ENCODE peak calls at places on chromosomes 16 and 17, in eight cellular contexts. T is cardiac muscle cell; N is CD8-positive, alpha-beta memory T cell; J is heart left ventricle; Y is neural progenitor cell; H is osteoblast; Q is endodermal cell; F is GM12878. L is an unnamed sample. For H3K27me3, the result is how much of the 10 kb centered on the place peaks cover.

GRCh38 chr17:20315821-20316220 is 151.5 kb downstream of the LGALS9B start:
- DNase-seq in H (no peak), J (no peak), T (no peak), F (no peak), N (no peak), Y (no peak), Q (no peak), L (peak)

GRCh38 chr16:67198238-67198734 is 645 bp upstream of the ELMO3 start:
- DNase-seq in N (no peak), H (peak), J (no peak), Y (peak), F (no peak), Q (peak), T (peak), L (peak)

GRCh38 chr17:52306314-52306713 is 147.8 kb upstream of the CA10 start:
- DNase-seq in N (no peak), H (no peak), Q (no peak), J (no peak), Y (no peak), T (no peak), F (no peak), L (no peak)

GRCh38 chr16:87833548-87833947 is 35.8 kb downstream of the SLC7A5 start:
- DNase-seq in N (no peak), T (no peak), Q (no peak), J (no peak), F (no peak), H (no peak), Y (no peak), L (no peak)

GRCh38 chr16:48367443-48368049 is 17.7 kb downstream of the SIAH1 start:
- DNase-seq in F (no peak), Y (no peak), H (no peak), N (no peak), Q (no peak), J (no peak), T (no peak), L (no peak)

GRCh38 chr17:8436169-8436932 is 667 bp downstream of the NDEL1 start:
- DNase-seq in H (peak), T (peak), Y (peak), F (no peak), N (peak), J (peak), Q (peak), L (peak)

GRCh38 chr17:7769854-7770253 is 52.3 kb downstream of the DNAH2 start:
- DNase-seq in J (no peak), F (no peak), T (no peak), N (no peak), Q (no peak), H (no peak), Y (no peak), L (no peak)

GRCh38 chr17:57284984-57285646 is 28.8 kb downstream of the MSI2 start:
- DNase-seq in T (no peak), F (peak), J (no peak), Y (peak), N (no peak), Q (peak), H (no peak), L (peak)

GRCh38 chr17:37170881-37171460 is 204.8 kb upstream of the C17orf78 start:
- DNase-seq in F (no peak), Y (no peak), N (no peak), Q (no peak), J (no peak), H (no peak), T (no peak), L (peak)

GRCh38 chr17:67221062-67221998 is 23.7 kb downstream of the HELZ start:
- DNase-seq in F (no peak), T (peak), J (no peak), H (no peak), N (peak), Q (peak), Y (peak), L (peak)

GRCh38 chr17:57861000-57861736 is 11.3 kb upstream of the MRPS23 start:
- DNase-seq in J (peak), T (no peak), F (no peak), Q (peak), N (peak), Y (peak), H (peak), L (peak)

GRCh38 chr16:86200722-86201121 is 301.8 kb downstream of the IRF8 start:
- DNase-seq in Y (no peak), Q (peak), F (no peak), N (no peak), T (no peak), J (no peak), H (no peak), L (no peak)

GRCh38 chr16:11686713-11687112 is 18.5 kb downstream of the SNN start:
- DNase-seq in N (no peak), T (no peak), Q (no peak), H (no peak), F (no peak), J (no peak), Y (no peak), L (no peak)

GRCh38 chr17:49548506-49549310 is 27.0 kb upstream of the NXPH3 start:
- DNase-seq in Q (peak), Y (peak), H (peak), T (peak), F (no peak), N (no peak), J (no peak), L (peak)

GRCh38 chr16:55324491-55325447 is 766 bp downstream of the IRX6 start:
- DNase-seq in Y (peak), J (no peak), F (no peak), T (no peak), N (no peak), H (peak), Q (peak), L (peak)

GRCh38 chr17:42422958-42423712 is at the start of gene CAVIN1:
- DNase-seq in T (peak), F (no peak), N (no peak), Y (peak), Q (peak), H (peak), J (peak), L (peak)

GRCh38 chr16:31710880-31711279 is 162.7 kb upstream of the ZNF267 start:
- DNase-seq in Y (no peak), J (no peak), F (no peak), T (no peak), N (no peak), H (peak), Q (no peak), L (no peak)

GRCh38 chr16:82995927-82996441 is 369.2 kb downstream of the CDH13 start:
- DNase-seq in H (peak), N (no peak), Y (no peak), T (no peak), J (no peak), Q (no peak), F (no peak), L (no peak)

GRCh38 chr16:17519041-17519440 is 48.3 kb upstream of the XYLT1 start:
- DNase-seq in H (no peak), Y (no peak), J (no peak), N (no peak), Q (no peak), F (no peak), T (no peak), L (no peak)

GRCh38 chr16:11151156-11151904 is 104.7 kb downstream of the SOCS1 start:
- DNase-seq in Q (no peak), N (no peak), H (no peak), Y (no peak), J (no peak), T (no peak), F (no peak), L (no peak)

GRCh38 chr17:7707446-7707845 is 2.4 kb downstream of the EFNB3 start:
- DNase-seq in Y (peak), Q (peak), T (no peak), N (no peak), J (no peak), F (no peak), H (no peak), L (peak)

GRCh38 chr16:75618782-75619181 is 4.3 kb downstream of the ADAT1 start:
- DNase-seq in N (no peak), Q (no peak), H (no peak), J (no peak), Y (no peak), F (no peak), T (no peak), L (no peak)

GRCh38 chr17:6549384-6550036 is 6.8 kb downstream of the PITPNM3 start:
- DNase-seq in Y (no peak), N (no peak), Q (no peak), F (no peak), H (no peak), T (no peak), J (no peak), L (peak)

GRCh38 chr17:15432807-15433547 is 34.4 kb downstream of the CDRT4 start:
- DNase-seq in T (no peak), N (no peak), J (no peak), Y (no peak), H (peak), F (no peak), Q (peak), L (no peak)

GRCh38 chr17:42132941-42133340 is 10.3 kb downstream of the HSPB9 start:
- DNase-seq in Q (no peak), T (no peak), N (no peak), Y (no peak), H (peak), J (peak), F (no peak), L (no peak)

GRCh38 chr17:45976755-45977505 is 22.1 kb upstream of the STH start:
- DNase-seq in Q (peak), H (peak), F (no peak), N (no peak), T (peak), Y (no peak), J (no peak), L (no peak)

GRCh38 chr16:70788668-70789161 is 12.2 kb downstream of the VAC14 start:
- DNase-seq in J (no peak), F (no peak), Q (no peak), T (no peak), N (no peak), H (peak), Y (no peak), L (no peak)

DNA sequence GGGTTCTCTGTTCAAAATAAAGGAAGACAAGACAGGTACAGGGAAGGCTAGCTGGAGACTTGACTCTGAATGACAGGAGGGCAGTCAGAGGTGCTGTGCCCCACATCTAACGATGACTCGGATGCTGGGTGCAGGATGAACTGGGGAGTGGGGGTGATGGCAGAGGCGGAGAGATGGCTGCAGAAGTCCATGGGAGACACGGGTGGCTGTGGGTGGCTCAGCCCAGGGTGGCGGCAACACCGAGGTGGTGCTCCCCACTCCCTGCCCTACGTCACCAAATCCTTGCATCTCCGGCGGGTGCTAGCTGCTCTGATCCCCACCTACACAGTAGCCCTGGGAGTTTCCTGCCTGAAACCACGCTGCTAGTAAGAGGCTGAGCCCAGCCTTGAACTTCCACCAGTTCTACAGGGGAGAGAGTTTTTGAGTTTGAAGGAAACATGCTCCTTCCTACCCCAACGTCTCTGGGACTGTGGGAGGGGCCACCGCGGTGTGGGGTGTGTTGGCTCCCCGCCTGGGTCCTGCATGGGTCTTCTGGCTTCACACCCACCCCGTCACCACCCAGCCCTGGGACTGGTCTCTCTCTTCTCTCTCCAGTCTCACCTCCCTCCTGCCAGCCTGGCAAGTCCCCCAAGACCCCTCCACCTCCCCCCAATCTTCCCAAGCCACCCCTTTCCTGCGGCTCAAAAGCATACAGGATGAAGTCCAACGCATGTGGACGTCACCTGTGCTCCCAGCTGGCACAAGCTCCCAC is 4.5 kb downstream of the GSG1L start:
- DNase-seq in Q (no peak), T (no peak), F (no peak), Y (no peak), H (peak), J (peak), N (no peak), L (no peak)
- H3K27me3 ChIP-seq in Q (under half), T (half or more), F (under half), Y (half or more), H (under half), J (under half), N (under half), L (under half)

GRCh38 chr17:9728564-9728963 is 62.8 kb downstream of the DHRS7C start:
- DNase-seq in J (no peak), Y (no peak), N (no peak), H (no peak), T (no peak), F (no peak), Q (no peak), L (peak)
- H3K27me3 ChIP-seq in J (under half), Y (under half), N (under half), H (under half), T (under half), F (under half), Q (under half), L (under half)

DNA sequence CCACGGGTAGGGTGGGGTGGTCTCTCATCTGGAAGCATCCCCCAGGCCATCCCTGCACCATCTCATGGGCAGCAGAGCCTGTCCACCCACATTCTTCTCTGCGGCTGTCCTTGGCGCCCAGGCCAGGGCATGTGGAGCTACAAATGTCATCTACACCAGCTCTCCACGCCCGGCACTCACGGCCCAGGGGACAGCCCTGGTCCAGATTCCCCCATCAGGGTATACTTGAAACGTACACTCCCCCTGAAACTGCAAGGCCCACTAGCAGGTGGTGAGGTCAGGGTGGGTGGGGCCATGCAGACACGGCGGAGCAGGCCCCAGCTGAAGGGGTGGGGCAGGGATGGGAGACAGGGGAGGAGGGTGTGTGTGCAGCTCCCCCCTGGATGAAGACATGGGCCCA is 3.2 kb upstream of the SOX8 start:
- DNase-seq in Y (no peak), T (no peak), N (no peak), Q (no peak), F (no peak), J (no peak), H (no peak), L (no peak)
- H3K27me3 ChIP-seq in Y (half or more), T (under half), N (under half), Q (under half), F (under half), J (under half), H (half or more), L (under half)

DNA sequence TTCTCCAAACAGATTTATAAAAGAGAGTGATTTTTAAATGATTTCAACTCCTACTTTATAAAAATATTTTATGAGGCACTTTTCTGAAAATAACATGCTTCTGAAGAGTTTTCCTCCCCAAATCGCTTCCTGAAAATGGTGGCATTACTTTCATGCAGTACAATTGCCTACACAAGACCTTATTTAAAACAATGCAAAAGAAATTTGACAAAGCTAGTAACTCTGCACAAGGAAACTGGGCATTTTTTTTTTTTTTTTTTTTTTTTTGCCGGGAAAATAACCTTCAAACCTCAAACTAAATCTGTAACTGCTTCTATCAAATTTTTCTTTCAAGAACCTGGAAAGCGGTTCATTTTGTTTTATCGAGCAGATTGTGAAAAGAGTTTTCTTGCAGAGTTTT is 290.3 kb upstream of the SALL1 start:
- DNase-seq in Q (no peak), F (no peak), T (no peak), J (no peak), H (no peak), Y (no peak), N (no peak), L (no peak)
- H3K27me3 ChIP-seq in Q (under half), F (under half), T (under half), J (under half), H (under half), Y (under half), N (under half), L (under half)

GRCh38 chr17:43905985-43906852 is 1.1 kb downstream of the MPP2 start:
- DNase-seq in Q (peak), F (no peak), J (peak), T (peak), N (peak), H (peak), Y (peak), L (peak)
- H3K27me3 ChIP-seq in Q (half or more), F (under half), J (under half), T (under half), N (under half), H (under half), Y (under half), L (under half)

DNA sequence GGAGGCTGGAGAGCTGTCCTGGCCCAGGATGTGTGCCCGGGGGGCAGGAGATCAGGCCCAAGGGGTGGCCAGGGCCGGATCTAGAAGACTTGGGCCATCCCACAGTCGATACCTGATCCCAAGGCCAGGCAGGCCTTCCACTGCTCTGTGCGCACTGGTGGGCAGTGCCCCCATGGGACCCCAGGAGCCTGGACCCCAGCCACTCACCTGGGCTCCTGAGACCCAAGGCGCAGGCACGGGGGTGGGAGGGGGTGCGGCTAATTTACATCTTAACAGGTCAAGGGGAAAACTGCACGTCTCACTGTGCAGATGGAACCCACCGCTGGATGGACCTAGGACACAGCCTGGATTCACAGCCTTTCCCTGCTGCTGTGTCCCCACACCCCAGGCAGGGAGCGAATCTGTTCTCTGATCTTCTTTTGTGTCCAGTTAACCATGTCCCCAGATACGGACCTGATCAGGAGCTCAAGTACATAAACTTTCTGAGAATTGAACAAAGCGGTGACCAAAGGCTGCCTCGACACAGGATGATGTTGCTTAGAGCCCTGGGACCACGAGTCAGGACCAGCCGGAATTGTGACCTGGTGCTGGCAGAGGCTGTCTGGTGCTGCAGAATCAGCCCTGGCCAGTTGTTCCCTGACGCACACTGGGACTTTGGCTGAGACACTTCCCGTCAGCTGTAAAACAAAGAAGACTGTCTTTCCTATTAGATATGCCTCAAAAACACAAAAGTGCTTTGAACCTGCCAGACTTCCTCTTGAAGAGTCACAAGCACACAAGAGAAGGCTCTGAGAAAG is 60.6 kb downstream of the TNFRSF13B start:
- DNase-seq in J (no peak), T (no peak), Y (no peak), N (no peak), H (no peak), Q (peak), F (no peak), L (no peak)
- H3K27me3 ChIP-seq in J (under half), T (under half), Y (under half), N (under half), H (under half), Q (under half), F (under half), L (under half)

GRCh38 chr17:279356-279755 is 73.3 kb downstream of the RPH3AL start:
- DNase-seq in T (no peak), J (no peak), F (no peak), Q (no peak), N (no peak), H (peak), Y (no peak), L (no peak)
- H3K27me3 ChIP-seq in T (under half), J (under half), F (under half), Q (under half), N (under half), H (under half), Y (under half), L (under half)

GRCh38 chr16:84239186-84239790 is 524 bp downstream of the KCNG4 start:
- DNase-seq in Y (no peak), J (no peak), Q (no peak), N (no peak), H (peak), F (no peak), T (no peak), L (peak)
- H3K27me3 ChIP-seq in Y (under half), J (under half), Q (under half), N (under half), H (under half), F (under half), T (under half), L (under half)

GRCh38 chr17:47866941-47867340 is 16.0 kb upstream of the SP6 start:
- DNase-seq in N (no peak), T (peak), J (no peak), Y (no peak), H (peak), F (no peak), Q (no peak), L (no peak)
- H3K27me3 ChIP-seq in N (under half), T (under half), J (under half), Y (under half), H (under half), F (under half), Q (under half), L (under half)

L was measured in H7.